ENCODE peak calls at places on chromosomes 12 and 14, in five cellular contexts. S is HFFc6; E is stimulated activated CD8-positive, alpha-beta memory T cell treated with anti-CD3 and anti-CD28 coated beads, Interleukin-4, amount 100 ng/mL, for 24 hours; Z is amniotic stem cell; K is CD8-positive, alpha-beta T cell. C is an unnamed sample.

GRCh38 chr12:1173806-1174617 is 183.0 kb downstream of the ERC1 start:
- DNase-seq in K (no peak), Z (no peak), E (no peak), S (no peak), C (no peak)

GRCh38 chr14:102849522-102850379 is 72.5 kb downstream of the TRAF3 start:
- DNase-seq in Z (no peak), K (no peak), E (no peak), S (peak), C (no peak)

GRCh38 chr12:57169046-57169795 is 21.8 kb upstream of the LRP1-AS start:
- DNase-seq in E (no peak), K (no peak), Z (no peak), S (no peak), C (no peak)

GRCh38 chr12:112046003-112046402 is 32.8 kb downstream of the ERP29 start:
- DNase-seq in E (no peak), Z (no peak), K (no peak), S (no peak), C (no peak)

GRCh38 chr12:109717390-109718357 is 4.0 kb downstream of the FAM222A start:
- DNase-seq in S (no peak), E (no peak), K (no peak), Z (no peak), C (no peak)

GRCh38 chr14:56092761-56093160 is 25.4 kb upstream of the PELI2 start:
- DNase-seq in Z (no peak), E (no peak), K (no peak), S (no peak), C (no peak)

GRCh38 chr14:20219033-20219432 is 4.5 kb upstream of the OR11H6 start:
- DNase-seq in Z (no peak), E (no peak), K (no peak), S (no peak), C (no peak)

GRCh38 chr12:129657179-129657578 is 246.6 kb downstream of the TMEM132D start:
- DNase-seq in E (no peak), K (no peak), S (no peak), Z (no peak), C (no peak)

GRCh38 chr14:26187996-26188605 is 409.7 kb downstream of the NOVA1 start:
- DNase-seq in E (no peak), K (no peak), S (no peak), Z (no peak), C (no peak)

GRCh38 chr12:132414634-132415340 is 75.2 kb upstream of the FBRSL1 start:
- DNase-seq in K (peak), E (peak), S (peak), Z (peak), C (peak)

GRCh38 chr14:22472935-22473854 is 115.8 kb downstream of the DAD1 start:
- DNase-seq in E (no peak), K (no peak), Z (no peak), S (no peak), C (no peak)

GRCh38 chr12:119804011-119804641 is 73.0 kb downstream of the CIT start:
- DNase-seq in K (no peak), Z (peak), E (no peak), S (peak), C (no peak)

GRCh38 chr14:41899416-41899815 is 292.7 kb downstream of the LRFN5 start:
- DNase-seq in K (no peak), E (no peak), S (no peak), Z (no peak), C (no peak)

GRCh38 chr12:26112703-26113147 is 12.1 kb downstream of the BHLHE41 start:
- DNase-seq in K (no peak), Z (no peak), S (no peak), E (no peak), C (no peak)

GRCh38 chr14:59428581-59429012 is 36.6 kb downstream of the GPR135 start:
- DNase-seq in E (no peak), Z (no peak), S (peak), K (no peak), C (no peak)

GRCh38 chr12:4045433-4045760 is 172.2 kb upstream of the PARP11 start:
- DNase-seq in E (no peak), Z (no peak), K (no peak), S (no peak), C (no peak)

GRCh38 chr12:22728989-22729388 is 104.0 kb downstream of the ETNK1 start:
- DNase-seq in S (no peak), K (no peak), E (no peak), Z (no peak), C (no peak)

GRCh38 chr12:78038541-78038940 is 207.8 kb downstream of the NAV3 start:
- DNase-seq in K (no peak), Z (no peak), E (no peak), S (no peak), C (no peak)

GRCh38 chr12:106345739-106346138 is 11.8 kb upstream of the POLR3B start:
- DNase-seq in K (no peak), Z (no peak), S (peak), E (no peak), C (no peak)

GRCh38 chr12:3743803-3744202 is 9.1 kb downstream of the CRACR2A start:
- DNase-seq in Z (no peak), S (no peak), E (no peak), K (no peak), C (no peak)

GRCh38 chr14:34056081-34056480 is 105.2 kb upstream of the EGLN3 start:
- DNase-seq in Z (no peak), E (no peak), K (no peak), S (no peak), C (no peak)

GRCh38 chr12:88516811-88517210 is 63.5 kb downstream of the KITLG start:
- DNase-seq in Z (no peak), S (no peak), K (no peak), E (no peak), C (no peak)

GRCh38 chr14:92718659-92719058 is 29.8 kb downstream of the LGMN start:
- DNase-seq in S (no peak), Z (no peak), K (no peak), E (no peak), C (no peak)

GRCh38 chr12:91854725-91855124 is 290.9 kb downstream of the BTG1 start:
- DNase-seq in E (no peak), S (peak), K (no peak), Z (no peak), C (no peak)

GRCh38 chr14:73771848-73772705 is 57.9 kb upstream of the PNMA1 start:
- DNase-seq in E (peak), K (peak), S (no peak), Z (no peak), C (peak)

GRCh38 chr12:57864382-57864781 is 17.9 kb upstream of the CTDSP2 start:
- DNase-seq in Z (no peak), E (no peak), K (no peak), S (peak), C (no peak)

GRCh38 chr12:2691340-2692111 is 103.2 kb upstream of the FKBP4 start:
- DNase-seq in E (peak), Z (no peak), K (peak), S (no peak), C (peak)

GRCh38 chr14:34029921-34030334 is 79.1 kb upstream of the EGLN3 start:
- DNase-seq in S (no peak), K (no peak), Z (no peak), E (no peak), C (peak)

GRCh38 chr12:21683115-21683514 is 25.5 kb upstream of the LDHB start:
- DNase-seq in E (no peak), K (no peak), Z (no peak), S (no peak), C (no peak)

GRCh38 chr12:15627995-15628945 is 160.9 kb downstream of the EPS8 start:
- DNase-seq in S (peak), K (no peak), E (no peak), Z (no peak), C (no peak)

GRCh38 chr14:94469261-94469660 is 6.7 kb downstream of the SERPINA9 start:
- DNase-seq in K (no peak), Z (no peak), E (no peak), S (no peak), C (no peak)

GRCh38 chr12:29739279-29739991 is 44.3 kb downstream of the TMTC1 start:
- DNase-seq in Z (no peak), E (no peak), K (no peak), S (no peak), C (no peak)

GRCh38 chr12:115898670-115899069 is 378.8 kb downstream of the MED13L start:
- DNase-seq in S (peak), K (no peak), E (no peak), Z (no peak), C (no peak)

GRCh38 chr12:11805043-11805442 is 155.6 kb downstream of the ETV6 start:
- DNase-seq in S (no peak), K (no peak), E (no peak), Z (no peak), C (no peak)

GRCh38 chr12:71465794-71466193 is 26.2 kb downstream of the LGR5 start:
- DNase-seq in S (no peak), E (no peak), K (no peak), Z (no peak), C (no peak)

GRCh38 chr12:68934392-68934791 is 1.4 kb upstream of the CPM start:
- DNase-seq in Z (no peak), K (no peak), S (no peak), E (no peak), C (no peak)

GRCh38 chr12:75656210-75656609 is 144.8 kb upstream of the KRR1 start:
- DNase-seq in K (no peak), S (no peak), E (no peak), Z (no peak), C (no peak)

GRCh38 chr12:117587646-117588287 is 226.3 kb upstream of the NOS1 start:
- DNase-seq in E (peak), Z (no peak), S (no peak), K (peak), C (peak)